ENCODE peak calls at places on chromosomes 11 and 22, in seven cellular contexts. U, D, T, R, J, A and L are unnamed samples.

GRCh38 chr11:88068848-88069554 is 106.2 kb downstream of the RAB38 start:
- DNase-seq in U (no peak), R (no peak), T (no peak), D (no peak), A (no peak), J (no peak), L (peak; percentile 39)

GRCh38 chr11:112128483-112129121 is 35.3 kb downstream of the IL18 start:
- DNase-seq in R (peak; percentile 91), U (peak; percentile 75), J (peak; percentile 34), D (peak; percentile 21), T (no peak), A (peak; percentile 62), L (peak; percentile 83)

GRCh38 chr22:36606114-36606513 is 77.1 kb upstream of the EIF3D start:
- DNase-seq in A (no peak), J (no peak), R (no peak), U (no peak), T (no peak), D (peak; percentile 62), L (no peak)

GRCh38 chr11:131666617-131667016 is 296.2 kb downstream of the NTM start:
- DNase-seq in A (no peak), U (peak; percentile 66), T (no peak), D (no peak), R (peak; percentile 72), J (peak; percentile 24), L (peak; percentile 28)

GRCh38 chr22:37663521-37664140 is 5.1 kb downstream of the PDXP start:
- DNase-seq in J (no peak), R (peak; percentile 81), D (no peak), U (no peak), A (no peak), T (no peak), L (no peak)

GRCh38 chr11:120172054-120172881 is 34.4 kb upstream of the TRIM29 start:
- DNase-seq in D (peak; percentile 83), A (peak; percentile 62), J (no peak), T (no peak), U (peak; percentile 40), R (peak; percentile 66), L (no peak)

GRCh38 chr11:13010737-13011342 is 1.7 kb downstream of the RASSF10 start:
- DNase-seq in D (peak; percentile 39), U (no peak), R (no peak), T (no peak), A (no peak), J (no peak), L (no peak)

GRCh38 chr11:113521737-113522517 is 46.7 kb upstream of the DRD2 start:
- DNase-seq in U (no peak), A (no peak), D (no peak), T (no peak), R (peak; percentile 25), J (no peak), L (no peak)

GRCh38 chr22:25775501-25775900 is 33.5 kb downstream of the MYO18B start:
- DNase-seq in J (no peak), D (no peak), A (no peak), U (peak; percentile 20), T (no peak), R (peak; percentile 43), L (no peak)